ENCODE peak calls at places on chromosomes 2 and 18, in ten cellular contexts. W is transverse colon, S is activated B cell treated with CpG ODN at 0.5 μM for 24 hours, D is GM10248, R is esophagus squamous epithelium, X is AG09309, P is HCT116, G is AG04449, I is adrenal gland, O is Calu3. U is an unnamed sample.

GRCh38 chr2:147623328-147623727 is 221.5 kb upstream of the ACVR2A start:
- DNase-seq in R (no peak), X (no peak), G (no peak), O (no peak), W (no peak), I (no peak), P (no peak), D (peak), S (no peak), U (no peak)

GRCh38 chr18:5851998-5852397 is 43.3 kb downstream of the TMEM200C start:
- DNase-seq in O (no peak), G (no peak), R (no peak), S (no peak), P (no peak), I (no peak), X (no peak), D (no peak), W (no peak), U (no peak)

GRCh38 chr2:162074579-162074922 is 536 bp upstream of the DPP4 start:
- DNase-seq in P (no peak), G (no peak), W (no peak), I (no peak), D (no peak), X (no peak), O (no peak), S (no peak), R (no peak), U (no peak)

GRCh38 chr2:30040147-30040546 is 106.7 kb upstream of the YPEL5 start:
- DNase-seq in X (no peak), W (no peak), S (no peak), D (no peak), O (no peak), G (no peak), R (no peak), P (no peak), I (no peak), U (no peak)

GRCh38 chr18:22169011-22169888 is at the start of gene GATA6:
- DNase-seq in X (peak), W (peak), I (peak), R (no peak), S (no peak), D (peak), O (peak), P (peak), G (peak), U (peak)

GRCh38 chr2:199955007-199955338 is 318 bp downstream of the TYW5 start:
- DNase-seq in D (peak), W (no peak), O (no peak), P (no peak), I (no peak), X (no peak), G (no peak), S (no peak), R (no peak), U (no peak)

GRCh38 chr2:216710531-216711282 is 15.4 kb upstream of the IGFBP5 start:
- DNase-seq in P (no peak), D (no peak), I (no peak), R (no peak), O (no peak), S (no peak), G (no peak), W (no peak), X (no peak), U (no peak)

GRCh38 chr18:8929381-8929780 is 173.1 kb upstream of the NDUFV2 start:
- DNase-seq in G (no peak), S (no peak), O (no peak), I (no peak), W (no peak), X (no peak), P (no peak), D (no peak), R (no peak), U (no peak)

GRCh38 chr2:217160978-217161973 is 301.4 kb upstream of the TNP1 start:
- DNase-seq in X (no peak), O (no peak), D (no peak), W (no peak), G (no peak), P (no peak), R (no peak), I (no peak), S (no peak), U (no peak)

GRCh38 chr18:5704847-5705246 is 161.1 kb upstream of the EPB41L3 start:
- DNase-seq in O (no peak), G (no peak), P (no peak), I (no peak), W (no peak), S (no peak), D (no peak), X (no peak), R (no peak), U (no peak)

DNA sequence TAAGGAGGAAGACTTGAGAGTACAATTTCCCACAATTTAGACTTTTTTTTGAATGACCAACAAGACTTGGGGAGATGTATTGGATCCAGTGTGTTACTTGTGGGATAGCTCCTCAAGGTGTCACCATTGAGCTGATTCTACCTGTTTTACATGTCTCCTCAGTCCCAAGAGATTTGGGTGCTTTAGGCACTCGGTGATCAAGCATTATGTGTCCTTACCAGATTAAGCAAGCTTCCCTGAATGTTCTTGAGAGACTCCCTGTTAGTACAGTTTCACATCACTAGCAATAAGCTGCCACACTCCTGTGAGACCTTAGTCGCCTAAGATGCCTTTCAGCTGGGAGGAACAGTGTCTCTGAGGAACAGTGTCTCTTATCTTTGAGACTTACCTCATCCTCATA is 384.3 kb upstream of the SYT4 start:
- DNase-seq in D (peak), W (no peak), I (peak), O (peak), X (peak), S (no peak), P (no peak), G (peak), R (no peak), U (no peak)
- TF ChIP-seq CTCF in D (peak), W (no peak), I (no peak), O (peak), X (peak), S (no peak), P (no peak), G (peak), R (peak), U (peak)

GRCh38 chr2:74886811-74887210 is 52.9 kb downstream of the HK2 start:
- DNase-seq in X (no peak), I (no peak), P (no peak), S (no peak), R (no peak), O (no peak), G (no peak), W (no peak), D (no peak), U (no peak)
- TF ChIP-seq CTCF in X (no peak), I (no peak), P (no peak), S (no peak), R (no peak), O (no peak), G (no peak), W (no peak), D (no peak), U (no peak)

GRCh38 chr18:77765468-77765867 is 515.8 kb downstream of the GALR1 start:
- DNase-seq in P (no peak), R (no peak), I (peak), D (no peak), O (no peak), S (no peak), W (peak), X (no peak), G (no peak), U (peak)
- TF ChIP-seq CTCF in P (no peak), R (peak), I (peak), D (peak), O (no peak), S (no peak), W (no peak), X (no peak), G (no peak), U (peak)

GRCh38 chr2:240558229-240558885 is 569 bp upstream of the ANKMY1 start:
- DNase-seq in X (no peak), P (no peak), D (no peak), W (no peak), G (no peak), R (no peak), I (no peak), S (no peak), O (no peak), U (no peak)

GRCh38 chr2:240559271-240559670 is 886 bp upstream of the DUSP28 start:
- DNase-seq in G (no peak), S (no peak), P (no peak), I (no peak), X (no peak), O (no peak), D (no peak), R (no peak), W (no peak), U (no peak)

GRCh38 chr2:240561325-240561971 is 1.3 kb downstream of the DUSP28 start:
- DNase-seq in P (no peak), S (no peak), D (no peak), G (peak), W (peak), I (no peak), X (peak), O (no peak), R (no peak), U (no peak)

GRCh38 chr2:240560084-240560479 is at the start of gene DUSP28:
- DNase-seq in D (peak), S (peak), G (no peak), X (peak), I (peak), O (peak), W (peak), P (peak), R (no peak), U (peak)

GRCh38 chr2:240560480-240561324 is 545 bp downstream of the DUSP28 start:
- DNase-seq in G (peak), R (peak), I (peak), X (peak), D (peak), P (peak), O (peak), S (peak), W (peak), U (peak)
- TF ChIP-seq CTCF in G (peak), R (peak), I (no peak), X (peak), D (no peak), P (peak), O (peak), S (no peak), W (peak), U (peak)

DNA sequence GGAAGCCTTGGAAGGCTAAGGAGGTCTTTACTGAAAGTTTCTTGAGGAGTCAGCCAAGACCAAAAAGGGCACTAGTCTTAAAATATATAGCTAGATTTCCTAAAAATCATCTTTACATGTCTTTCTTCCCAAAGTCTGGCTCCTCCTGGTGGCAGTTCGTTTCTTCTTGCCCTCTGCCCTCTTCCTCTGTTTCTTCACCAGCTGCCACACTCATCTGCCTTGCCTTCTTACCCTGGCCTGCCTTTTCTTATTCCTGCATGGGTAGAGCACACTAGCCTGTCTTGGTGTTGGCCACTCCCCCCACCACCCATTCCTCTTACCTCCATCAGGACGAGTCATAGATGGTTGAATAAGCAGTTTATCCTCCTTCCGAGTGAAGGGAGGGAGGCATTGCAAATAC is 129.8 kb downstream of the RAPGEF4 start:
- DNase-seq in D (no peak), P (no peak), R (no peak), X (no peak), G (no peak), W (no peak), I (no peak), O (peak), S (no peak), U (no peak)
- TF ChIP-seq CTCF in D (no peak), P (peak), R (peak), X (peak), G (peak), W (no peak), I (no peak), O (no peak), S (no peak), U (no peak)

DNA sequence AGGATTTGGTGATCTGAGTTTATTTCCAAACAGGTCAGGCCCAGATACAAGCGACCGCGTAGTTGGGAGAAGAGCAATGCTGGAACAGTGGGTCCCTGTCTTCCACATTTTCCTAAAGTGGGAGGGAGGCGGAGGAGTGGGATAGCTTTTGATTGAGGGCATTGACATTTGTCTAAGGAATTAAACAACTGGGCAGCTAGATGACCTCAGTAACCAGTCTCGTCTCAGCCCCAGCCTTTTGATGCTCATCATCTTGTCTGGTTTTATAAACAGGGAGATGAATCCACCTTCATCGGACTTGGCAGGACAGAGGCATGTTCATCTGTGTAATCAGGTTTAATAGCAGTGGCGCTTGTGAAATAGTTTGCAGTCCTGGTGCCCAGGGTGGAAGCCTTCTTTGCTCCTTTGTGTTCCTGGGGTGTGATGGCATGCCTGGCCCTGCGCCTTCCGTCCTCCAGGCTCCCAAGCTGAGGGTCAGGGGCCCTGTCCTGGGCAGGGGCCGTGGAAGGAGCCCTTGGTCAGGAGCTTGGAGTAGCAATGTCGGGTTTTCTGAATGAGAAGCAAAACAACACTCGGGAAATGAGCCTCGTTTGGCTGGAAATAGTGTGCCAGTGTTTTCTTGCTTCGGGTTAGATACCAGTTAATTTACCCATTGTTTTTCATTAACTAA is 193.8 kb downstream of the FAM210A start:
- DNase-seq in S (no peak), W (no peak), X (no peak), D (no peak), G (no peak), R (no peak), I (no peak), P (no peak), O (no peak), U (no peak)
- TF ChIP-seq CTCF in S (no peak), W (no peak), X (no peak), D (no peak), G (no peak), R (no peak), I (no peak), P (no peak), O (no peak), U (no peak)

GRCh38 chr2:150491943-150492342 is 4.5 kb upstream of the RND3 start:
- DNase-seq in W (no peak), X (no peak), P (no peak), G (no peak), D (no peak), O (no peak), I (no peak), R (no peak), S (no peak), U (no peak)
- TF ChIP-seq CTCF in W (no peak), X (no peak), P (no peak), G (no peak), D (no peak), O (no peak), I (no peak), R (no peak), S (no peak), U (no peak)

GRCh38 chr2:195659114-195659513 is 2.1 kb downstream of the SLC39A10 start:
- DNase-seq in X (no peak), O (no peak), W (no peak), D (no peak), I (no peak), R (no peak), G (no peak), S (no peak), P (no peak), U (no peak)

GRCh38 chr2:195658541-195658890 is 1.5 kb downstream of the SLC39A10 start:
- DNase-seq in W (no peak), R (no peak), P (no peak), I (peak), D (no peak), X (peak), S (no peak), G (no peak), O (peak), U (no peak)

GRCh38 chr2:195656131-195656858 is 731 bp upstream of the SLC39A10 start:
- DNase-seq in O (no peak), S (no peak), G (no peak), R (no peak), I (peak), X (no peak), W (no peak), D (no peak), P (no peak), U (no peak)

GRCh38 chr2:195657634-195658540 is 861 bp downstream of the SLC39A10 start:
- DNase-seq in P (no peak), O (peak), W (peak), R (no peak), G (peak), D (peak), I (peak), X (peak), S (peak), U (peak)

GRCh38 chr2:195656859-195657633 is at the start of gene SLC39A10:
- DNase-seq in R (peak), W (peak), I (peak), D (peak), P (peak), O (peak), X (peak), S (peak), G (peak), U (peak)
- TF ChIP-seq CTCF in R (peak), W (peak), I (peak), D (peak), P (no peak), O (no peak), X (no peak), S (no peak), G (no peak), U (no peak)

GRCh38 chr2:22043784-22044183 is 920.0 kb downstream of the TDRD15 start:
- DNase-seq in P (no peak), D (no peak), O (no peak), R (no peak), X (no peak), S (no peak), W (no peak), I (no peak), G (no peak), U (no peak)
- TF ChIP-seq CTCF in P (no peak), D (no peak), O (no peak), R (no peak), X (no peak), S (no peak), W (no peak), I (no peak), G (no peak), U (peak)

GRCh38 chr2:237722616-237723015 is 76.0 kb upstream of the RBM44 start:
- DNase-seq in G (no peak), X (no peak), R (no peak), D (no peak), O (no peak), W (no peak), I (no peak), P (no peak), S (no peak), U (no peak)

GRCh38 chr2:237724811-237725478 is 73.6 kb upstream of the RBM44 start:
- DNase-seq in X (no peak), W (no peak), O (no peak), P (no peak), S (no peak), R (no peak), I (peak), D (no peak), G (no peak), U (no peak)

GRCh38 chr2:237721828-237722227 is 76.8 kb upstream of the RBM44 start:
- DNase-seq in W (no peak), P (no peak), R (no peak), X (no peak), G (no peak), S (no peak), O (no peak), I (no peak), D (no peak), U (no peak)

GRCh38 chr2:237723023-237723422 is 75.6 kb upstream of the RBM44 start:
- DNase-seq in I (no peak), X (no peak), O (no peak), G (no peak), S (no peak), D (no peak), P (no peak), W (no peak), R (no peak), U (no peak)

DNA sequence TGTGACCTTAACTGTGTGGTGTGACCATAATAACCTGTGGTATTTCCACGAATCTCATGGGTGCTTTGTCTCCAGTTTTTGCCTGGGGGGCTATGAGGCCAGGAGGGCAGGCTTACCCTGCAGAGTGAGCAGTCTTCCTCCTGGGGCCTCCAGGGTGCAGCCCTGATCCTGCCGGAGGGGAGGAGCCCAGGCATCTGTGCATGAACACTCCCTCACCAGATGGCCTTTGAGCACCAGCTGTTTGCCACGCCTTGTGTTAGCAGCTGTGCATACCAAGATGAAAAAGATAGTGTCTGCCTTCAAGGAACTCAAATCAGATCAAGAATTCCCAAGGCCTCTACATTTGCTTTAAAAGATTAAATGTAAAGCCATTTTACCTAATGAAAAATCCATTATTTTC is 75.0 kb upstream of the RBM44 start:
- DNase-seq in D (peak), I (no peak), X (no peak), W (peak), O (peak), P (no peak), S (no peak), R (no peak), G (no peak), U (no peak)
- TF ChIP-seq CTCF in D (no peak), I (no peak), X (no peak), W (no peak), O (no peak), P (no peak), S (no peak), R (no peak), G (no peak), U (no peak)

U was measured in progenitor cell of endocrine pancreas.